ENCODE peak calls at places on chromosomes 6 and 20, in four cellular contexts. W is PC-3, J is esophagus muscularis mucosa, E is heart right ventricle. R is an unnamed sample.
A peak's percentile ranks its signal among the peaks of the same experiment; 100 is the strongest.

GRCh38 chr6:79466222-79466834 is 70.9 kb downstream of the LCA5 start:
- DNase-seq in W (peak; percentile 62), J (no peak), E (no peak), R (no peak)

GRCh38 chr6:44932651-44933091 is 395.5 kb upstream of the RUNX2 start:
- DNase-seq in W (no peak), J (no peak), E (no peak), R (peak; percentile 67)

GRCh38 chr6:37242429-37243052 is 15.0 kb upstream of the TBC1D22B start:
- DNase-seq in W (peak; percentile 93), J (no peak), E (peak; percentile 29), R (peak; percentile 16)

GRCh38 chr6:34386316-34387137 is 5.9 kb downstream of the NUDT3 start:
- DNase-seq in W (peak; percentile 83), J (no peak), E (no peak), R (no peak)

GRCh38 chr6:30688569-30688968 is 2.1 kb upstream of the PPP1R18 start:
- DNase-seq in W (no peak), J (no peak), E (no peak), R (no peak)

GRCh38 chr6:110337481-110337880 is 20.7 kb downstream of the METTL24 start:
- DNase-seq in W (no peak), J (no peak), E (no peak), R (no peak)

GRCh38 chr20:4952229-4952628 is 49.1 kb downstream of the SLC23A2 start:
- DNase-seq in W (no peak), J (no peak), E (no peak), R (no peak)

GRCh38 chr20:57738484-57738883 is 28.7 kb upstream of the PMEPA1 start:
- DNase-seq in W (peak; percentile 26), J (no peak), E (no peak), R (no peak)

GRCh38 chr20:38173237-38174156 is 8.4 kb upstream of the TGM2 start:
- DNase-seq in W (peak; percentile 98), J (no peak), E (no peak), R (no peak)

GRCh38 chr6:149213829-149214228 is 103.7 kb upstream of the TAB2 start:
- DNase-seq in W (peak; percentile 7), J (no peak), E (no peak), R (no peak)

GRCh38 chr6:7615611-7616383 is 25.8 kb downstream of the SNRNP48 start:
- DNase-seq in W (peak; percentile 87), J (no peak), E (peak; percentile 54), R (peak; percentile 41)

GRCh38 chr20:38997622-38998021 is 35.5 kb downstream of the DHX35 start:
- DNase-seq in W (no peak), J (no peak), E (no peak), R (peak; percentile 96)

GRCh38 chr20:58868795-58869194 is 16.3 kb downstream of the GNAS start:
- DNase-seq in W (no peak), J (no peak), E (no peak), R (no peak)

GRCh38 chr20:10498196-10498595 is 63.1 kb downstream of the SLX4IP start:
- DNase-seq in W (no peak), J (no peak), E (no peak), R (no peak)

GRCh38 chr6:149166324-149166723 is 151.2 kb upstream of the TAB2 start:
- DNase-seq in W (peak; percentile 12), J (no peak), E (no peak), R (no peak)

GRCh38 chr20:18986895-18987580 is 173.5 kb downstream of the SCP2D1 start:
- DNase-seq in W (no peak), J (no peak), E (no peak), R (no peak)

GRCh38 chr20:62970307-62971210 is 18.1 kb downstream of the SLC17A9 start:
- DNase-seq in W (no peak), J (no peak), E (no peak), R (no peak)

GRCh38 chr6:47188588-47189021 is 121.1 kb downstream of the TNFRSF21 start:
- DNase-seq in W (peak; percentile 97), J (no peak), E (no peak), R (no peak)

GRCh38 chr6:148848915-148849314 is 102.1 kb downstream of the UST start:
- DNase-seq in W (no peak), J (no peak), E (no peak), R (no peak)

GRCh38 chr20:63552481-63553249 is 1.3 kb upstream of the FNDC11 start:
- DNase-seq in W (peak; percentile 18), J (no peak), E (no peak), R (peak; percentile 67)

GRCh38 chr20:49268600-49269365 is 9.1 kb downstream of the ZNFX1 start:
- DNase-seq in W (no peak), J (no peak), E (no peak), R (no peak)

GRCh38 chr6:136792066-136792944 is at the start of gene MAP3K5:
- DNase-seq in W (peak; percentile 81), J (peak; percentile 93), E (peak; percentile 84), R (peak; percentile 88)

GRCh38 chr6:116667620-116668019 is 946 bp downstream of the ZUP1 start:
- DNase-seq in W (no peak), J (no peak), E (no peak), R (no peak)

GRCh38 chr6:150867117-150867516 is 1.6 kb downstream of the MTHFD1L start:
- DNase-seq in W (no peak), J (no peak), E (no peak), R (no peak)

GRCh38 chr6:126337323-126337722 is 2.6 kb upstream of the CENPW start:
- DNase-seq in W (no peak), J (no peak), E (no peak), R (no peak)

GRCh38 chr6:62357826-62358225 is 71.8 kb upstream of the KHDRBS2 start:
- DNase-seq in W (no peak), J (no peak), E (no peak), R (no peak)

GRCh38 chr20:3766832-3767433 is 620 bp downstream of the ADISSP start:
- DNase-seq in W (peak; percentile 36), J (no peak), E (peak; percentile 7), R (peak; percentile 43)

GRCh38 chr6:28105286-28105685 is 19.1 kb upstream of the ZSCAN16 start:
- DNase-seq in W (peak; percentile 34), J (no peak), E (no peak), R (no peak)

GRCh38 chr6:132246632-132247270 is 154.5 kb downstream of the MOXD1 start:
- DNase-seq in W (no peak), J (no peak), E (no peak), R (no peak)

GRCh38 chr6:132251711-132252110 is 149.6 kb downstream of the MOXD1 start:
- DNase-seq in W (no peak), J (no peak), E (no peak), R (no peak)

GRCh38 chr6:132244744-132245143 is 156.5 kb downstream of the MOXD1 start:
- DNase-seq in W (no peak), J (no peak), E (no peak), R (no peak)

GRCh38 chr6:132252113-132252512 is 149.2 kb downstream of the MOXD1 start:
- DNase-seq in W (no peak), J (no peak), E (no peak), R (no peak)

GRCh38 chr6:132247381-132248159 is 153.7 kb downstream of the MOXD1 start:
- DNase-seq in W (no peak), J (no peak), E (no peak), R (no peak)
- TF ChIP-seq CTCF in W (peak; percentile 11), J (no peak), E (no peak), R (no peak)

GRCh38 chr20:25341716-25342680 is 48.6 kb downstream of the ABHD12 start:
- DNase-seq in W (peak; percentile 22), J (no peak), E (no peak), R (no peak)
- TF ChIP-seq CTCF in W (no peak), J (no peak), E (no peak), R (no peak)

GRCh38 chr20:40706977-40707582 is 18.0 kb upstream of the MAFB start:
- DNase-seq in W (peak; percentile 5), J (no peak), E (no peak), R (no peak)
- TF ChIP-seq CTCF in W (peak; percentile 24), J (no peak), E (no peak), R (no peak)

DNA sequence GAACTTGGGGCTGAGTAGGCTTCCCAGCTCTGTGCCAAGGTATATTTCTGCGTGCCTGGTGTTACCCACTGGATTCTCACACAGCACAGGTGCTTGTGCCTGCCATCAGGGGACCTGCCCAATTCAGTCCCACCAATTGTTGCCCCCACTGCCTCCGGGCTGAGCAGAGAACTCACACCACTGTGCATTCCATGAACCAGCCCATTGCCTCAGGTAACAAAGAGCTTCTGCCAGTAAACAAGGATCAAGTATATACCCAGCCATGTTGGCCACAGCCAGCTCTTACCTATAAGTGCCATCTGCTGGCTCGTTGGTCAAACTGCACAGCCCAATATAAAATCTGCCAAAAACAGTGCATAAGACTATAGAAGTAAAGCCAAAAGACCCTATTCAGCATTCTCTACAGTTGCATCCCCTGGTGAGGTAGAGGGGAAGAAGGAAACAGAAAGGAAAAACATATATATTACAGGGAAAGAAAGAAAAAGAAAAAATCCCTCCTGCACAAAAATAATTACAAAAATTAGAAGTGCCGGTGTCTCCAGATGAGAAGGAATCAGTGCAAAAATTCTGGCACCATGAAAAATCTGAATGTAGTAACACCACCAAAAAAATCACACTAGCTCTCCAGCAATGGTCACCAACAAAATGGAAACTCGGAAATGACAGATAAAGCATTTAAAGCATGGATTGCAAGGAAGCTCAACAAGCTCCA is 241.4 kb downstream of the IBTK start:
- DNase-seq in W (peak; percentile 64), J (no peak), E (no peak), R (peak; percentile 4)
- TF ChIP-seq CTCF in W (peak; percentile 81), J (peak; percentile 35), E (peak; percentile 56), R (peak; percentile 39)

DNA sequence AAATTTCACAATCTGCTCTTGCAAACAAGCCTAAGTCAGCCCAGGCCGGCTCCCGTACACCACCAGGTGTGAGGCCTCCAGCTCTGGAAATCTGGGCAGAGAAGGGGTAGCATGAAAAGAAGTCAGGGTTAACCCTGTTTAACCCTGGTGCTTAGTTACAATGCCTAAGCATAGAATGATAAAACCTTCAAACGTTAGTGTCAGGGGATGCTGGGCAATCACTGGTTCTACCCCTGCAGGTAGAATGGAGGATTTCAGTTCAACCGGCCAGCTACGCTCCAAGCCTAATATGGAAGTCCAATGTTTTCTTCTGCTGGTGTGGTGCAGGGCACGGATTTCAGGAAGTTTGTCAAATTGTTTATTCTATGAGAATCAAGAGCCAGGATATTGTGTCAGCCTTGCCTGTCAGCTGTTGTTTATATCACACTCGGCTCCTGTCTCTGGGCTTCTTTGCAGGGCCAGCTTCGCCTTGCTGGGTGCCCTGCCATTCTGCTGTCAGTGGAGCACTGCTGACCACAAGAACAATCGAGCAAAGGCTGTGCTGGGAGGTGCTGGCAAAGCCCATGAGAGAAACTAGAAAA is 20.2 kb upstream of the CD93 start:
- DNase-seq in W (peak; percentile 4), J (no peak), E (peak; percentile 44), R (no peak)
- TF ChIP-seq CTCF in W (no peak), J (peak; percentile 46), E (peak; percentile 32), R (no peak)